ENCODE peak calls at places on chromosome 2, in seven cellular contexts. X is adipocyte; U is breast epithelium; F is NCI-H1694 treated with DMSO at 0.1 percent for 48 hours; K is activated gamma-delta T cell; Z is psoas muscle; B is activated CD4-positive, alpha-beta T cell treated with anti-CD3 and anti-CD28 coated beads for 36 hours. L is an unnamed sample.

GRCh38 chr2:12043131-12043530 is 296.7 kb downstream of the LPIN1 start:
- DNase-seq in K (no peak), B (no peak), X (peak), F (no peak), Z (no peak), U (no peak), L (no peak)

GRCh38 chr2:203650860-203651613 is 55.4 kb upstream of the CD28 start:
- DNase-seq in F (peak), U (no peak), K (no peak), Z (no peak), X (peak), B (peak), L (peak)

GRCh38 chr2:149401007-149401406 is 70.6 kb downstream of the LYPD6 start:
- DNase-seq in K (no peak), F (no peak), B (no peak), X (no peak), U (no peak), Z (no peak), L (peak)

GRCh38 chr2:102708847-102709559 is 52.8 kb upstream of the TMEM182 start:
- DNase-seq in F (no peak), Z (no peak), X (peak), U (no peak), K (no peak), B (no peak), L (peak)

GRCh38 chr2:68448671-68449394 is 18.3 kb downstream of the FBXO48 start:
- DNase-seq in B (peak), K (no peak), X (no peak), F (no peak), U (no peak), Z (no peak), L (no peak)

GRCh38 chr2:148928395-148928794 is 53.4 kb downstream of the KIF5C start:
- DNase-seq in B (no peak), X (no peak), F (no peak), U (no peak), Z (no peak), K (no peak), L (no peak)

GRCh38 chr2:98519851-98520250 is 75.2 kb downstream of the INPP4A start:
- DNase-seq in X (no peak), Z (no peak), F (no peak), K (no peak), B (no peak), U (no peak), L (no peak)

GRCh38 chr2:237465515-237466227 is 21.4 kb upstream of the MLPH start:
- DNase-seq in Z (no peak), U (no peak), K (no peak), X (peak), F (no peak), B (no peak), L (peak)

GRCh38 chr2:70962211-70962884 is 16.1 kb upstream of the ANKRD53 start:
- DNase-seq in B (no peak), X (no peak), K (no peak), U (no peak), F (no peak), Z (no peak), L (no peak)

GRCh38 chr2:165436559-165436958 is 32.9 kb upstream of the CSRNP3 start:
- DNase-seq in Z (no peak), B (no peak), X (no peak), K (no peak), F (no peak), U (no peak), L (no peak)

GRCh38 chr2:102099536-102100293 is 42.8 kb upstream of the IL1R1 start:
- DNase-seq in Z (no peak), B (no peak), X (peak), F (no peak), K (no peak), U (no peak), L (peak)

GRCh38 chr2:98822301-98823164 is 91.6 kb upstream of the MGAT4A start:
- DNase-seq in U (no peak), F (no peak), Z (peak), K (peak), B (peak), X (peak), L (no peak)

GRCh38 chr2:85935746-85936208 is 47.0 kb upstream of the ST3GAL5 start:
- DNase-seq in F (no peak), Z (no peak), K (no peak), B (no peak), U (no peak), X (peak), L (peak)

GRCh38 chr2:172095905-172096660 is 6.6 kb downstream of the DLX2 start:
- DNase-seq in X (peak), F (peak), U (no peak), Z (no peak), K (no peak), B (no peak), L (no peak)

GRCh38 chr2:17934721-17935120 is 56.3 kb downstream of the KCNS3 start:
- DNase-seq in U (no peak), K (no peak), F (no peak), X (peak), Z (no peak), B (no peak), L (peak)

GRCh38 chr2:69253893-69254292 is 133.1 kb downstream of the GFPT1 start:
- DNase-seq in K (no peak), Z (peak), B (no peak), U (no peak), X (no peak), F (no peak), L (peak)

GRCh38 chr2:79512442-79513401 is at the start of gene CTNNA2:
- DNase-seq in X (no peak), F (peak), B (peak), K (peak), Z (peak), U (no peak), L (peak)

GRCh38 chr2:206275274-206276160 is 1.1 kb downstream of the ZDBF2 start:
- DNase-seq in F (peak), X (peak), Z (no peak), B (peak), K (no peak), U (no peak), L (peak)

GRCh38 chr2:200761168-200761715 is 50.5 kb upstream of the BZW1 start:
- DNase-seq in X (no peak), F (no peak), K (no peak), Z (no peak), B (no peak), U (no peak), L (peak)

GRCh38 chr2:118530976-118531375 is 316.5 kb downstream of the EN1 start:
- DNase-seq in B (no peak), U (no peak), X (no peak), F (no peak), K (no peak), Z (no peak), L (peak)

GRCh38 chr2:207792244-207792785 is 22.6 kb upstream of the FZD5 start:
- DNase-seq in B (no peak), Z (no peak), U (no peak), F (no peak), X (peak), K (no peak), L (peak)

GRCh38 chr2:136126021-136126420 is 8.1 kb upstream of the CXCR4 start:
- DNase-seq in B (no peak), X (no peak), Z (no peak), K (no peak), F (no peak), U (no peak), L (no peak)

GRCh38 chr2:170815746-170816498 is 765 bp upstream of the GAD1 start:
- DNase-seq in U (no peak), B (peak), F (peak), K (no peak), Z (peak), X (peak), L (peak)

GRCh38 chr2:54725343-54726099 is 2.1 kb downstream of the EML6 start:
- DNase-seq in U (no peak), F (peak), B (no peak), K (no peak), Z (no peak), X (peak), L (no peak)

GRCh38 chr2:241658296-241658695 is 20.8 kb downstream of the ATG4B start:
- DNase-seq in U (no peak), Z (no peak), F (no peak), K (no peak), X (no peak), B (no peak), L (no peak)

GRCh38 chr2:173249661-173250641 is 104.7 kb upstream of the CDCA7 start:
- DNase-seq in X (no peak), U (no peak), Z (no peak), F (peak), B (no peak), K (no peak), L (no peak)

GRCh38 chr2:96856776-96857673 is 791 bp downstream of the ANKRD39 start:
- DNase-seq in K (no peak), U (no peak), B (peak), F (peak), X (peak), Z (no peak), L (peak)

GRCh38 chr2:127541849-127542630 is 6.6 kb downstream of the MYO7B start:
- DNase-seq in U (no peak), F (no peak), B (no peak), K (no peak), X (no peak), Z (peak), L (peak)

GRCh38 chr2:235724964-235725603 is 231.2 kb downstream of the AGAP1 start:
- DNase-seq in B (no peak), X (no peak), K (no peak), F (no peak), Z (peak), U (no peak), L (peak)

GRCh38 chr2:16134436-16135165 is 194.3 kb downstream of the MYCN start:
- DNase-seq in K (no peak), B (no peak), U (no peak), F (no peak), X (no peak), Z (no peak), L (no peak)

GRCh38 chr2:134402385-134402784 is 148.5 kb downstream of the MGAT5 start:
- DNase-seq in K (no peak), U (no peak), Z (peak), X (peak), B (no peak), F (peak), L (peak)

GRCh38 chr2:509888-510287 is 167.3 kb downstream of the TMEM18 start:
- DNase-seq in Z (no peak), F (no peak), B (no peak), U (no peak), X (no peak), K (no peak), L (no peak)

GRCh38 chr2:204625135-204625534 is 79.9 kb downstream of the PARD3B start:
- DNase-seq in K (no peak), X (peak), F (peak), U (no peak), Z (no peak), B (no peak), L (peak)

GRCh38 chr2:43000242-43001054 is 208.1 kb upstream of the HAAO start:
- DNase-seq in F (no peak), U (no peak), X (no peak), B (no peak), Z (no peak), K (no peak), L (no peak)

GRCh38 chr2:19574788-19575260 is 216.4 kb upstream of the OSR1 start:
- DNase-seq in X (peak), B (no peak), F (no peak), K (no peak), U (peak), Z (peak), L (peak)

GRCh38 chr2:222255090-222255489 is 43.7 kb downstream of the PAX3 start:
- DNase-seq in Z (no peak), B (no peak), K (no peak), F (no peak), X (no peak), U (no peak), L (no peak)